ENCODE peak calls at places on chromosomes 16 and 17, in eight cellular contexts. T is neural progenitor cell, D is cardiac fibroblast, S is B cell, C is nephron progenitor cell, P is lower leg skin, U is heart right ventricle, Y is epithelial cell of esophagus. G is an unnamed sample.

GRCh38 chr16:12999368-12999767 is 98.0 kb downstream of the SHISA9 start:
- DNase-seq in T (no peak), D (no peak), S (no peak), C (no peak), P (no peak), U (no peak), Y (no peak), G (no peak)

GRCh38 chr16:50459681-50460080 is 88.5 kb upstream of the NKD1 start:
- DNase-seq in T (no peak), D (no peak), S (no peak), C (no peak), P (no peak), U (no peak), Y (no peak), G (no peak)

GRCh38 chr16:10971560-10971961 is 27.2 kb downstream of the CLEC16A start:
- DNase-seq in T (peak), D (peak), S (peak), C (peak), P (peak), U (no peak), Y (peak), G (no peak)

GRCh38 chr16:75566889-75567255 is 693 bp downstream of the GABARAPL2 start:
- DNase-seq in T (peak), D (peak), S (no peak), C (peak), P (no peak), U (no peak), Y (peak), G (no peak)

GRCh38 chr17:59651346-59651745 is 31.7 kb downstream of the CLTC start:
- DNase-seq in T (no peak), D (peak), S (no peak), C (no peak), P (no peak), U (no peak), Y (no peak), G (no peak)

GRCh38 chr16:11136600-11136999 is 119.4 kb downstream of the SOCS1 start:
- DNase-seq in T (no peak), D (peak), S (no peak), C (no peak), P (no peak), U (peak), Y (peak), G (no peak)

GRCh38 chr16:6009151-6009550 is 911.6 kb upstream of the EEF2KMT start:
- DNase-seq in T (no peak), D (no peak), S (no peak), C (no peak), P (no peak), U (no peak), Y (peak), G (no peak)

GRCh38 chr16:88010971-88011483 is 59.8 kb downstream of the BANP start:
- DNase-seq in T (no peak), D (no peak), S (no peak), C (no peak), P (no peak), U (no peak), Y (no peak), G (no peak)

GRCh38 chr16:69386596-69386995 is 789 bp upstream of the TERF2 start:
- DNase-seq in T (no peak), D (peak), S (no peak), C (no peak), P (no peak), U (no peak), Y (no peak), G (no peak)

GRCh38 chr17:3543453-3543852 is 14.2 kb downstream of the TRPV3 start:
- DNase-seq in T (no peak), D (no peak), S (no peak), C (no peak), P (no peak), U (no peak), Y (no peak), G (no peak)

GRCh38 chr17:81523139-81524062 is 4.8 kb upstream of the FSCN2 start:
- DNase-seq in T (peak), D (no peak), S (no peak), C (peak), P (no peak), U (peak), Y (no peak), G (no peak)

GRCh38 chr17:70318061-70318460 is 148.7 kb downstream of the KCNJ2 start:
- DNase-seq in T (no peak), D (no peak), S (no peak), C (no peak), P (no peak), U (no peak), Y (no peak), G (no peak)

GRCh38 chr17:50350733-50351132 is 4.8 kb downstream of the XYLT2 start:
- DNase-seq in T (no peak), D (no peak), S (no peak), C (no peak), P (no peak), U (no peak), Y (no peak), G (no peak)

GRCh38 chr17:77666881-77667395 is 291.6 kb upstream of the TNRC6C start:
- DNase-seq in T (no peak), D (no peak), S (peak), C (no peak), P (no peak), U (no peak), Y (no peak), G (peak)

GRCh38 chr17:65657251-65657828 is 95.9 kb upstream of the AXIN2 start:
- DNase-seq in T (no peak), D (no peak), S (no peak), C (no peak), P (no peak), U (no peak), Y (peak), G (no peak)

GRCh38 chr17:46859996-46860395 is 8.6 kb downstream of the WNT9B start:
- DNase-seq in T (no peak), D (no peak), S (no peak), C (no peak), P (no peak), U (no peak), Y (no peak), G (no peak)

GRCh38 chr17:73338050-73338491 is 26.3 kb upstream of the CDC42EP4 start:
- DNase-seq in T (no peak), D (peak), S (no peak), C (peak), P (no peak), U (peak), Y (no peak), G (no peak)

GRCh38 chr17:29723283-29724047 is 100.8 kb upstream of the CORO6 start:
- DNase-seq in T (no peak), D (no peak), S (peak), C (no peak), P (no peak), U (no peak), Y (no peak), G (no peak)

GRCh38 chr16:2895813-2896212 is 12.8 kb downstream of the FLYWCH2 start:
- DNase-seq in T (no peak), D (peak), S (no peak), C (no peak), P (no peak), U (no peak), Y (no peak), G (no peak)

GRCh38 chr17:31216053-31216751 is 80.8 kb downstream of the OMG start:
- DNase-seq in T (peak), D (peak), S (no peak), C (no peak), P (no peak), U (no peak), Y (peak), G (no peak)

GRCh38 chr16:57540906-57541753 is 1.3 kb upstream of the ADGRG5 start:
- DNase-seq in T (no peak), D (no peak), S (no peak), C (no peak), P (no peak), U (no peak), Y (peak), G (no peak)

GRCh38 chr16:81380932-81381331 is 63.7 kb upstream of the CMIP start:
- DNase-seq in T (no peak), D (no peak), S (no peak), C (no peak), P (no peak), U (no peak), Y (no peak), G (no peak)

GRCh38 chr17:4635823-4636375 is 5.6 kb downstream of the ALOX15 start:
- DNase-seq in T (no peak), D (no peak), S (peak), C (no peak), P (no peak), U (no peak), Y (no peak), G (no peak)

GRCh38 chr17:3447625-3448024 is 14.0 kb upstream of the OR1E2 start:
- DNase-seq in T (peak), D (peak), S (no peak), C (no peak), P (no peak), U (no peak), Y (peak), G (no peak)

GRCh38 chr17:688100-688989 is 26.3 kb downstream of the VPS53 start:
- DNase-seq in T (peak), D (peak), S (no peak), C (no peak), P (no peak), U (no peak), Y (no peak), G (no peak)

GRCh38 chr16:64534180-64534780 is 587.6 kb downstream of the CDH11 start:
- DNase-seq in T (no peak), D (no peak), S (no peak), C (no peak), P (no peak), U (no peak), Y (no peak), G (no peak)

GRCh38 chr17:6279659-6280058 is 155.3 kb downstream of the AIPL1 start:
- DNase-seq in T (peak), D (no peak), S (no peak), C (peak), P (no peak), U (no peak), Y (peak), G (no peak)

GRCh38 chr17:15467592-15467991 is at the start of gene CDRT4:
- DNase-seq in T (no peak), D (no peak), S (no peak), C (no peak), P (no peak), U (no peak), Y (no peak), G (no peak)

GRCh38 chr16:1275791-1276579 is 20.1 kb downstream of the TPSD1 start:
- DNase-seq in T (no peak), D (no peak), S (no peak), C (no peak), P (no peak), U (no peak), Y (no peak), G (no peak)

GRCh38 chr17:30405161-30405560 is 26.4 kb downstream of the CPD start:
- DNase-seq in T (no peak), D (no peak), S (no peak), C (no peak), P (no peak), U (no peak), Y (no peak), G (no peak)

GRCh38 chr17:47690121-47690520 is 3.8 kb upstream of the TBKBP1 start:
- DNase-seq in T (no peak), D (no peak), S (no peak), C (no peak), P (no peak), U (no peak), Y (no peak), G (no peak)

GRCh38 chr16:19885456-19886060 is 910 bp upstream of the GPRC5B start:
- DNase-seq in T (no peak), D (no peak), S (no peak), C (peak), P (no peak), U (no peak), Y (no peak), G (no peak)

GRCh38 chr17:78257810-78258322 is 26.4 kb downstream of the TMEM235 start:
- DNase-seq in T (no peak), D (no peak), S (peak), C (no peak), P (no peak), U (no peak), Y (no peak), G (no peak)

GRCh38 chr17:77602062-77602746 is 356.3 kb upstream of the TNRC6C start:
- DNase-seq in T (no peak), D (peak), S (no peak), C (no peak), P (peak), U (peak), Y (peak), G (peak)

GRCh38 chr16:6027733-6028132 is 930.1 kb upstream of the EEF2KMT start:
- DNase-seq in T (no peak), D (no peak), S (no peak), C (no peak), P (no peak), U (no peak), Y (no peak), G (no peak)

GRCh38 chr17:17104494-17104893 is 62.2 kb downstream of the MPRIP start:
- DNase-seq in T (no peak), D (no peak), S (no peak), C (no peak), P (no peak), U (no peak), Y (no peak), G (no peak)

GRCh38 chr17:57833597-57833939 is 16.3 kb downstream of the MRPS23 start:
- DNase-seq in T (no peak), D (no peak), S (no peak), C (no peak), P (no peak), U (no peak), Y (no peak), G (no peak)
- TF ChIP-seq CTCF in T (no peak), D (no peak), S (peak), C (peak), P (no peak), U (no peak), Y (no peak), G (peak)

DNA sequence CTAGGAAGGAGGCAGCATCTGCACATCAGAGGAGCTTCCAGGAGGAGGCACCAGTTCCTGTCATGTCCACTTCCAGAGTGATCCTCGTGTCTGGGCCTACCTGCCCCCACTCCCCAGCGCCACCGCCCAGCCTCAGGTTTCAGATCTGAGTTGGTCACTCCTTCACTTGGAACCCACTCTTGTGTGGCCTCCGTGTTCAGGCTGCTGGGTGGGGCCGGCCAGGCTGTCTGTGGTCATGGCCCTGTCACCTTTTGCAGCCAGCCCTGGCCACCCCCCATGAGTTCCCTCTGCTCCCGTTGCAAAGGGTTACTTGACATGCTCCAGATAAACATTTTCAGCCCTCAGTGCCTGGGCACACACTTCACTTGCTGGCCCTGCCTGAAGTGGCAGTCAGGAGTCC is 26.6 kb upstream of the SPPL2C start:
- DNase-seq in T (no peak), D (no peak), S (no peak), C (no peak), P (no peak), U (no peak), Y (no peak), G (no peak)
- TF ChIP-seq CTCF in T (no peak), D (no peak), S (no peak), C (no peak), P (no peak), U (no peak), Y (no peak), G (no peak)

DNA sequence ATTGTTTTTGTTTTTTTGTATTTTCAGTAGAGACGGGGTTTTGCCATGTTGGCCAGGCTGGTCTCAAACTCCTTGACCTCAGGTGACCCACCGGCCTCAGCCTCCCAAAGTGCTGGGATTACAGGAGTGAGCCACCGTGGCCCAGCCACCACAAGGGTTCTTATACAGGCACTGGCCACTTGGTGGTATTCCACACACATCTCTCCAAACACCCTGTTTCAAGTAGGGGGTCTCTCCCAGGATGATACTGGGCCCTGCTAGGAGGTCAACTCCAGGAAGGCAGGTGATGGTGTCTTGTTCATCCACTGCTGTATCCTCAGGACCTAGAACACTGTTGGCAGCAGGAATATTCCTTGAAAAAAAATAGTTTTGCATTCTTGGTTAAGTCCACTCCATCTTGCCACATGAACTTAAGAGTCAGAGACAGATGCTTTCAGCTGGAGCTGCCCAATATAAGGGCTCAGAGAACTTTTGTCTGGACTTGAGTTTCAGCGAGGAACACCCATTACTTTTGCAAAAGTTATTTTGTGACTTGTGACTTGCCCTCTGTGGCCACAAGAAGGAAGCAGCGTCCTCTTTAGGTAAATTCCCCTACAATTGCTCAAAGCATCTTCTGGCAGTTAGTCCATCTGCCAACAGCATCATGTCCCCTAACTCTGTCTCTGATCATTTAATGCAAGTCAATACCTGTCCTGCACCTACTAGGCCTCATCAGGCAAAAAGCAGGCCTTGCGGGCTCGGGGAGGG is 7.4 kb upstream of the EEF2K start:
- DNase-seq in T (no peak), D (peak), S (no peak), C (no peak), P (no peak), U (no peak), Y (peak), G (no peak)
- TF ChIP-seq CTCF in T (no peak), D (no peak), S (no peak), C (no peak), P (no peak), U (no peak), Y (no peak), G (no peak)

DNA sequence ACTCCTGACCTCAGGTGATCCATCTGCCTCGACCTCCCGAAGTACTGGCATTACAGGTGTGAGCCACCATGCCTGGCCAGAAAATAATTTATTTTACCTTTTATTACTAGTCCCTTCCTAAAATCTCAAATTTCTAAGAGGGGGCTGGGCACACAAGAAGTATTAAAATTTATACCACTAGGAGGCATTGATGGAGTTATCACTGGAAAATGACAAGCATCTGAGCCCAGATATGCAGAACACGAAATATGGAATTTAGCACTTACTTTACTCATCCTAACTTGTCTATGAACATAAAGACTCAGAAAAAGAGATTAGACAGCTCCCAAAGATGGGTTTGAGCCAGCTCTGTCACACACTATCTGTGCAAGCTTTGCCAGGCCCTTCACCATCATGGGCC is 46.4 kb downstream of the STAT5A start:
- DNase-seq in T (no peak), D (peak), S (no peak), C (no peak), P (no peak), U (no peak), Y (no peak), G (no peak)
- TF ChIP-seq CTCF in T (no peak), D (no peak), S (peak), C (no peak), P (no peak), U (peak), Y (no peak), G (no peak)

GRCh38 chr16:4648917-4649316 is 24.3 kb downstream of the MGRN1 start:
- DNase-seq in T (no peak), D (no peak), S (no peak), C (no peak), P (no peak), U (no peak), Y (no peak), G (no peak)
- TF ChIP-seq CTCF in T (no peak), D (no peak), S (no peak), C (no peak), P (no peak), U (no peak), Y (no peak), G (no peak)

DNA sequence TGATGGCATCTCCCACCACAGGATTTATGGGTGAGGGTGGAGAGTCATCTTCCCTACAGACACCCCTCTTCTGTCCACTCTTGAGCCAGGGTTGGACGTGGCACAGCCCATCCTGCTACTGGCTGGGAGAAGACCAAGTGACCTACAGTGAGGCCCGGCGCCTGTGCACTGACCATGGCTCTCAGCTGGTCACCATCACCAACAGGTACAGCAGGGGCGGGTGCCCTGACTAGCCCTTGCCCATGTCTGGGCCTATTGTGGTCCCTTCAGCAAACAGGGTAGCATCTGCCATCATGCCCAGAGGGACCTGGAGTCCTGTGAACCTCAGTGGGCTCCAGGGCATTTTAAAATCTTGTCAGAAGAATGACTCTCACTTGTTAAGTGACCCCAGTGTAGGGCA is 48.2 kb downstream of the MRC2 start:
- DNase-seq in T (no peak), D (no peak), S (no peak), C (no peak), P (no peak), U (no peak), Y (no peak), G (no peak)
- TF ChIP-seq CTCF in T (no peak), D (no peak), S (no peak), C (no peak), P (no peak), U (no peak), Y (no peak), G (no peak)

DNA sequence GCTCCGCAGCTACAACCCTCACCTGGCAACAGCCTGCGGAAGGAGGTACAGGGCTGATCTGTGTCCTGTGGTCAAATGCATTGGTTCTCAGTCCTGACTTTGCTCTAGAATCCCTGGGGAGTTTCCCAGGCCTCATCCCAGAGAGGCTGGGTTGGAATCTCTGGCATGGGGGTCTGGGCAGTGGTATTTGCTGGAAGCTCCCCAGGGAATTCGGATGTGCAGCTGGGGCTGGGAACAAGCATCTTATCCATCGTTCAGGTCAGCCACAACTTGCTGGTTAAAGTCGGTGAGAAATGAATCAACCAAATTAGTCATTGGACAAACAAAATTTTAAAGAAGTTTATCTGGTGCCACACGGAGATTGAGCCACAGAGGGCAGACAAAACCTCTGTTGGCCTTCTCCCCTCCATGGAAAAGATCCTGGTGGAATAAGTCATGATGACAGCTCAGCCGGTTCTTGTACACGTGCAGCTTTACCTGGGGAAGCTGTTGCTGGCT is 231.2 kb downstream of the FOXL1 start:
- DNase-seq in T (no peak), D (peak), S (peak), C (peak), P (no peak), U (no peak), Y (peak), G (no peak)
- TF ChIP-seq CTCF in T (no peak), D (peak), S (no peak), C (no peak), P (no peak), U (no peak), Y (peak), G (no peak)